ENCODE peak calls at places on chromosomes 11 and 22, in four cellular contexts. F is K562, K is HepG2, Y is GM12878. A is an unnamed sample.

GRCh38 chr11:121212696-121213567 is 79.6 kb upstream of the SC5D start:
- DNase-seq in Y (no peak), F (no peak), K (no peak), A (no peak)

GRCh38 chr22:24483966-24484545 is 11.1 kb upstream of the UPB1 start:
- DNase-seq in Y (no peak), F (no peak), K (no peak), A (no peak)

GRCh38 chr22:45553333-45554039 is 50.8 kb downstream of the FBLN1 start:
- DNase-seq in F (peak; percentile 63), K (peak; percentile 73), Y (no peak), A (peak; percentile 95)

GRCh38 chr11:67083786-67084366 is 27.2 kb downstream of the RHOD start:
- DNase-seq in K (no peak), F (no peak), Y (no peak), A (no peak)

GRCh38 chr11:1842149-1843097 is 3.6 kb downstream of the TNNI2 start:
- DNase-seq in K (peak; percentile 67), Y (no peak), F (peak; percentile 37), A (no peak)

GRCh38 chr22:37623075-37624016 is 14.7 kb downstream of the GGA1 start:
- DNase-seq in K (peak; percentile 50), Y (no peak), F (peak; percentile 70), A (no peak)

GRCh38 chr11:58898106-58898505 is 41.2 kb upstream of the GLYATL1 start:
- DNase-seq in F (no peak), Y (no peak), K (no peak), A (no peak)

GRCh38 chr22:30340911-30341685 is 14.4 kb upstream of the TBC1D10A start:
- DNase-seq in Y (no peak), K (no peak), F (no peak), A (no peak)

GRCh38 chr22:37197451-37198289 is 9.6 kb upstream of the C1QTNF6 start:
- DNase-seq in F (peak; percentile 34), Y (no peak), K (peak; percentile 86), A (no peak)

GRCh38 chr22:31139066-31139465 is 1.2 kb downstream of the PLA2G3 start:
- DNase-seq in Y (no peak), K (no peak), F (no peak), A (no peak)

GRCh38 chr11:130790689-130791088 is 125.6 kb downstream of the SNX19 start:
- DNase-seq in K (no peak), F (no peak), Y (no peak), A (no peak)

GRCh38 chr11:16973565-16973964 is 40.6 kb downstream of the PLEKHA7 start:
- DNase-seq in Y (no peak), F (no peak), K (no peak), A (no peak)

GRCh38 chr11:68048681-68049508 is 10.1 kb downstream of the TCIRG1 start:
- DNase-seq in K (no peak), F (no peak), Y (no peak), A (no peak)

GRCh38 chr11:15815246-15816209 is 540.8 kb downstream of the SOX6 start:
- DNase-seq in Y (no peak), F (no peak), K (no peak), A (no peak)

GRCh38 chr11:116093481-116093880 is 589.3 kb upstream of the CADM1 start:
- DNase-seq in Y (no peak), F (no peak), K (no peak), A (no peak)

GRCh38 chr11:14041040-14041439 is 78.5 kb downstream of the SPON1 start:
- DNase-seq in K (no peak), F (peak; percentile 8), Y (no peak), A (no peak)

GRCh38 chr22:22865311-22866072 is 22.1 kb upstream of the IGLL5 start:
- DNase-seq in F (no peak), K (no peak), Y (no peak), A (no peak)

DNA sequence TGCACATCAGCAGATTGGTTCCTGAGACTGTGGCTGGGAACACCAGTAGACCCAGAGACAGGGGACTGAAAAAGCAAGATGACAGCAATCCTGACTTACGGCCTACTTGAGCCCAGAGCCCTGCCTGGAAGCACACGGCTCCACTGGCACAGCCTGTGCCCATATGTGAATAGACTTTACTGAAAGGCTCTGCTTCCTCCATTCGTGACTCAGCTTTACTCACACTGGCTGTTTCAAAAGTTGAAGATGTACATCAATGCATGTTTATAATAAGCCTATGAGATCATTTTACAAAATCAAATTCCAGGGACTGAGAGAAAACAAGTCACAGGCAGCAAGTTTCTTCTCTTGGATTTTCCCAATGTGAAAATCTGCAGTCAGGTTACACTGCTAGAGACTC is 134.7 kb upstream of the TEAD1 start:
- DNase-seq in Y (no peak), K (no peak), F (no peak), A (no peak)
- TF ChIP-seq POLR2AphosphoS5 in Y (no peak), K (no peak), F (no peak), A (no peak)

GRCh38 chr22:44309647-44310046 is 3.1 kb downstream of the SHISAL1 start:
- DNase-seq in Y (no peak), F (no peak), K (no peak), A (no peak)

GRCh38 chr22:44313385-44314006 is 745 bp upstream of the SHISAL1 start:
- DNase-seq in Y (no peak), F (no peak), K (no peak), A (no peak)

GRCh38 chr22:44311855-44312170 is 938 bp downstream of the SHISAL1 start:
- DNase-seq in F (no peak), Y (no peak), K (no peak), A (no peak)

GRCh38 chr22:44311104-44311854 is 1.5 kb downstream of the SHISAL1 start:
- DNase-seq in Y (no peak), K (no peak), F (no peak), A (no peak)

GRCh38 chr22:44312766-44313165 is at the start of gene SHISAL1:
- DNase-seq in Y (no peak), F (no peak), K (no peak), A (no peak)
- H3K9ac ChIP-seq in Y (no peak within 1 kb of the TSS), F (no peak within 1 kb of the TSS), K (no peak within 1 kb of the TSS), A (no peak within 1 kb of the TSS)

GRCh38 chr11:65903068-65903481 is 2.9 kb upstream of the FOSL1 start:
- DNase-seq in F (peak; percentile 78), Y (no peak), K (peak; percentile 79), A (no peak)
- TF ChIP-seq BRCA1 in F (no peak), Y (no peak), K (no peak), A (no peak)

GRCh38 chr11:76768091-76769047 is 14.8 kb upstream of the TSKU start:
- DNase-seq in Y (no peak), F (no peak), K (peak; percentile 29), A (no peak)
- TF ChIP-seq POLR2AphosphoS5 in Y (no peak), F (no peak), K (no peak), A (no peak)

DNA sequence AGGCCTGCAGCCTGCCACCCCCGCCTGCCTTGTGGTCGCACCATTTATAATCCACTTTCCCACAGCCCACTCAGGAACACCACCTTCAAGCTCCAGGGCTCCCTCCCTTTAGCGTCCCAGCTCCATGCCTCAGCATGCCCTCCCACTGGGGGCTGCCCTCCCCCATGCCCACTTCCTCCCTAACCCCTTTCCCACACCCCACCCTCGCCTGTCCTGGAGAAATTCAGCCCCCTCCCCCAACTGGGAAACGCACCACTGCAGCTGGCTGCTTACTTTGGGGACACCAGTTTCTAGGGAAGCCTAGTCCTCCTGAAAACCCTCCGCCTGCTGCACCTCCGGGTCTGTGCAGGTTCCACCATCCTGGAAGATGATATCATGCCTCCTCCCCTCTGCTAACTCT is 3.4 kb upstream of the YPEL1 start:
- DNase-seq in K (no peak), Y (no peak), F (no peak), A (no peak)
- H3K9ac ChIP-seq in K (no peak overlapping the region), Y (no peak overlapping the region), F (peak overlapping the region; percentile 3), A (no peak overlapping the region)

GRCh38 chr22:44314425-44315067 is 1.8 kb upstream of the SHISAL1 start:
- DNase-seq in K (no peak), F (no peak), Y (no peak), A (no peak)
- TF ChIP-seq BRCA1 in K (no peak), F (no peak), Y (no peak), A (no peak)